ENCODE peak calls at places on chromosomes 16 and 17, in five cellular contexts. One of them, this sample, is unnamed.

GRCh38 chr17:12282056-12282455 is 261.4 kb downstream of the MAP2K4 start:
- DNase-seq in stimulated activated CD8-positive, alpha-beta memory T cell treated with anti-CD3 and anti-CD28 coated beads, Interleukin-4, amount 100 ng/mL, for 24 hours: no peak
- DNase-seq in activated naive CD8-positive, alpha-beta T cell treated with anti-CD3 and anti-CD28 coated beads for 36 hours: no peak
- DNase-seq in COR-L47: no peak
- DNase-seq in left cardiac atrium: no peak
- DNase-seq in this sample: no peak

GRCh38 chr17:51397361-51398127 is 137.2 kb downstream of the UTP18 start:
- DNase-seq in left cardiac atrium: no peak
- DNase-seq in COR-L47: no peak
- DNase-seq in stimulated activated CD8-positive, alpha-beta memory T cell treated with anti-CD3 and anti-CD28 coated beads, Interleukin-4, amount 100 ng/mL, for 24 hours: no peak
- DNase-seq in activated naive CD8-positive, alpha-beta T cell treated with anti-CD3 and anti-CD28 coated beads for 36 hours: no peak
- DNase-seq in this sample: no peak

GRCh38 chr16:10754941-10755340 is 11.3 kb downstream of the NUBP1 start:
- DNase-seq in COR-L47: no peak
- DNase-seq in activated naive CD8-positive, alpha-beta T cell treated with anti-CD3 and anti-CD28 coated beads for 36 hours: no peak
- DNase-seq in left cardiac atrium: no peak
- DNase-seq in stimulated activated CD8-positive, alpha-beta memory T cell treated with anti-CD3 and anti-CD28 coated beads, Interleukin-4, amount 100 ng/mL, for 24 hours: no peak
- DNase-seq in this sample: no peak

GRCh38 chr17:58918072-58918471 is 162.4 kb downstream of the PPM1E start:
- DNase-seq in COR-L47: peak
- DNase-seq in stimulated activated CD8-positive, alpha-beta memory T cell treated with anti-CD3 and anti-CD28 coated beads, Interleukin-4, amount 100 ng/mL, for 24 hours: no peak
- DNase-seq in left cardiac atrium: no peak
- DNase-seq in activated naive CD8-positive, alpha-beta T cell treated with anti-CD3 and anti-CD28 coated beads for 36 hours: no peak
- DNase-seq in this sample: peak

GRCh38 chr17:31499771-31500554 is 108.5 kb downstream of the RAB11FIP4 start:
- DNase-seq in left cardiac atrium: no peak
- DNase-seq in COR-L47: no peak
- DNase-seq in activated naive CD8-positive, alpha-beta T cell treated with anti-CD3 and anti-CD28 coated beads for 36 hours: peak
- DNase-seq in stimulated activated CD8-positive, alpha-beta memory T cell treated with anti-CD3 and anti-CD28 coated beads, Interleukin-4, amount 100 ng/mL, for 24 hours: no peak
- DNase-seq in this sample: no peak

GRCh38 chr16:89744813-89745212 is 23.5 kb downstream of the ZNF276 start:
- DNase-seq in stimulated activated CD8-positive, alpha-beta memory T cell treated with anti-CD3 and anti-CD28 coated beads, Interleukin-4, amount 100 ng/mL, for 24 hours: no peak
- DNase-seq in left cardiac atrium: peak
- DNase-seq in activated naive CD8-positive, alpha-beta T cell treated with anti-CD3 and anti-CD28 coated beads for 36 hours: no peak
- DNase-seq in COR-L47: no peak
- DNase-seq in this sample: no peak

GRCh38 chr17:74519951-74520553 is 11.2 kb downstream of the CD300LB start:
- DNase-seq in COR-L47: no peak
- DNase-seq in stimulated activated CD8-positive, alpha-beta memory T cell treated with anti-CD3 and anti-CD28 coated beads, Interleukin-4, amount 100 ng/mL, for 24 hours: no peak
- DNase-seq in left cardiac atrium: no peak
- DNase-seq in activated naive CD8-positive, alpha-beta T cell treated with anti-CD3 and anti-CD28 coated beads for 36 hours: no peak
- DNase-seq in this sample: no peak

GRCh38 chr17:65664696-65665095 is 103.2 kb upstream of the AXIN2 start:
- DNase-seq in COR-L47: no peak
- DNase-seq in activated naive CD8-positive, alpha-beta T cell treated with anti-CD3 and anti-CD28 coated beads for 36 hours: no peak
- DNase-seq in stimulated activated CD8-positive, alpha-beta memory T cell treated with anti-CD3 and anti-CD28 coated beads, Interleukin-4, amount 100 ng/mL, for 24 hours: no peak
- DNase-seq in left cardiac atrium: no peak
- DNase-seq in this sample: no peak

GRCh38 chr17:27256225-27257030 is 37.5 kb upstream of the WSB1 start:
- DNase-seq in COR-L47: no peak
- DNase-seq in stimulated activated CD8-positive, alpha-beta memory T cell treated with anti-CD3 and anti-CD28 coated beads, Interleukin-4, amount 100 ng/mL, for 24 hours: no peak
- DNase-seq in activated naive CD8-positive, alpha-beta T cell treated with anti-CD3 and anti-CD28 coated beads for 36 hours: no peak
- DNase-seq in left cardiac atrium: no peak
- DNase-seq in this sample: no peak

GRCh38 chr16:86918637-86919036 is 340.3 kb downstream of the FOXL1 start:
- DNase-seq in stimulated activated CD8-positive, alpha-beta memory T cell treated with anti-CD3 and anti-CD28 coated beads, Interleukin-4, amount 100 ng/mL, for 24 hours: no peak
- DNase-seq in COR-L47: no peak
- DNase-seq in activated naive CD8-positive, alpha-beta T cell treated with anti-CD3 and anti-CD28 coated beads for 36 hours: no peak
- DNase-seq in left cardiac atrium: no peak
- DNase-seq in this sample: no peak

GRCh38 chr17:77558846-77559626 is 399.5 kb upstream of the TNRC6C start:
- DNase-seq in stimulated activated CD8-positive, alpha-beta memory T cell treated with anti-CD3 and anti-CD28 coated beads, Interleukin-4, amount 100 ng/mL, for 24 hours: no peak
- DNase-seq in COR-L47: no peak
- DNase-seq in activated naive CD8-positive, alpha-beta T cell treated with anti-CD3 and anti-CD28 coated beads for 36 hours: no peak
- DNase-seq in left cardiac atrium: no peak
- DNase-seq in this sample: no peak

GRCh38 chr16:30924086-30924714 is 828 bp downstream of the FBXL19 start:
- DNase-seq in COR-L47: no peak
- DNase-seq in stimulated activated CD8-positive, alpha-beta memory T cell treated with anti-CD3 and anti-CD28 coated beads, Interleukin-4, amount 100 ng/mL, for 24 hours: no peak
- DNase-seq in left cardiac atrium: no peak
- DNase-seq in activated naive CD8-positive, alpha-beta T cell treated with anti-CD3 and anti-CD28 coated beads for 36 hours: no peak
- DNase-seq in this sample: no peak

GRCh38 chr16:12907670-12908233 is 6.4 kb downstream of the SHISA9 start:
- DNase-seq in stimulated activated CD8-positive, alpha-beta memory T cell treated with anti-CD3 and anti-CD28 coated beads, Interleukin-4, amount 100 ng/mL, for 24 hours: no peak
- DNase-seq in left cardiac atrium: no peak
- DNase-seq in COR-L47: no peak
- DNase-seq in activated naive CD8-positive, alpha-beta T cell treated with anti-CD3 and anti-CD28 coated beads for 36 hours: no peak
- DNase-seq in this sample: no peak

GRCh38 chr17:68048996-68049395 is 13.5 kb downstream of the KPNA2 start:
- DNase-seq in left cardiac atrium: no peak
- DNase-seq in COR-L47: no peak
- DNase-seq in activated naive CD8-positive, alpha-beta T cell treated with anti-CD3 and anti-CD28 coated beads for 36 hours: no peak
- DNase-seq in stimulated activated CD8-positive, alpha-beta memory T cell treated with anti-CD3 and anti-CD28 coated beads, Interleukin-4, amount 100 ng/mL, for 24 hours: no peak
- DNase-seq in this sample: no peak

GRCh38 chr16:59090501-59090900 is 356.4 kb upstream of the GOT2 start:
- DNase-seq in left cardiac atrium: no peak
- DNase-seq in stimulated activated CD8-positive, alpha-beta memory T cell treated with anti-CD3 and anti-CD28 coated beads, Interleukin-4, amount 100 ng/mL, for 24 hours: no peak
- DNase-seq in activated naive CD8-positive, alpha-beta T cell treated with anti-CD3 and anti-CD28 coated beads for 36 hours: no peak
- DNase-seq in COR-L47: no peak
- DNase-seq in this sample: no peak

GRCh38 chr17:75835315-75835987 is 8.8 kb downstream of the UNC13D start:
- DNase-seq in activated naive CD8-positive, alpha-beta T cell treated with anti-CD3 and anti-CD28 coated beads for 36 hours: no peak
- DNase-seq in left cardiac atrium: peak
- DNase-seq in stimulated activated CD8-positive, alpha-beta memory T cell treated with anti-CD3 and anti-CD28 coated beads, Interleukin-4, amount 100 ng/mL, for 24 hours: no peak
- DNase-seq in COR-L47: no peak
- DNase-seq in this sample: peak

GRCh38 chr17:28746611-28747045 is 2.8 kb downstream of the TRAF4 start:
- DNase-seq in COR-L47: peak
- DNase-seq in activated naive CD8-positive, alpha-beta T cell treated with anti-CD3 and anti-CD28 coated beads for 36 hours: no peak
- DNase-seq in stimulated activated CD8-positive, alpha-beta memory T cell treated with anti-CD3 and anti-CD28 coated beads, Interleukin-4, amount 100 ng/mL, for 24 hours: no peak
- DNase-seq in left cardiac atrium: no peak
- DNase-seq in this sample: peak

GRCh38 chr16:2983706-2984136 is 3.5 kb upstream of the PKMYT1 start:
- DNase-seq in stimulated activated CD8-positive, alpha-beta memory T cell treated with anti-CD3 and anti-CD28 coated beads, Interleukin-4, amount 100 ng/mL, for 24 hours: peak
- DNase-seq in COR-L47: peak
- DNase-seq in activated naive CD8-positive, alpha-beta T cell treated with anti-CD3 and anti-CD28 coated beads for 36 hours: peak
- DNase-seq in left cardiac atrium: peak
- DNase-seq in this sample: peak

GRCh38 chr16:51326131-51326856 is 175.2 kb upstream of the SALL1 start:
- DNase-seq in left cardiac atrium: no peak
- DNase-seq in activated naive CD8-positive, alpha-beta T cell treated with anti-CD3 and anti-CD28 coated beads for 36 hours: no peak
- DNase-seq in stimulated activated CD8-positive, alpha-beta memory T cell treated with anti-CD3 and anti-CD28 coated beads, Interleukin-4, amount 100 ng/mL, for 24 hours: no peak
- DNase-seq in COR-L47: no peak
- DNase-seq in this sample: no peak

GRCh38 chr17:40297511-40297910 is 9.8 kb downstream of the CDC6 start:
- DNase-seq in activated naive CD8-positive, alpha-beta T cell treated with anti-CD3 and anti-CD28 coated beads for 36 hours: no peak
- DNase-seq in COR-L47: no peak
- DNase-seq in stimulated activated CD8-positive, alpha-beta memory T cell treated with anti-CD3 and anti-CD28 coated beads, Interleukin-4, amount 100 ng/mL, for 24 hours: no peak
- DNase-seq in left cardiac atrium: no peak
- DNase-seq in this sample: no peak

GRCh38 chr17:27475070-27475673 is 18.9 kb downstream of the KSR1 start:
- DNase-seq in COR-L47: no peak
- DNase-seq in activated naive CD8-positive, alpha-beta T cell treated with anti-CD3 and anti-CD28 coated beads for 36 hours: peak
- DNase-seq in stimulated activated CD8-positive, alpha-beta memory T cell treated with anti-CD3 and anti-CD28 coated beads, Interleukin-4, amount 100 ng/mL, for 24 hours: no peak
- DNase-seq in left cardiac atrium: no peak
- DNase-seq in this sample: no peak

GRCh38 chr16:30875881-30876791 is 17.7 kb downstream of the BCL7C start:
- DNase-seq in left cardiac atrium: no peak
- DNase-seq in stimulated activated CD8-positive, alpha-beta memory T cell treated with anti-CD3 and anti-CD28 coated beads, Interleukin-4, amount 100 ng/mL, for 24 hours: no peak
- DNase-seq in activated naive CD8-positive, alpha-beta T cell treated with anti-CD3 and anti-CD28 coated beads for 36 hours: peak
- DNase-seq in COR-L47: peak
- DNase-seq in this sample: peak

GRCh38 chr16:1424028-1424427 is 3.5 kb upstream of the UQCC4 start:
- DNase-seq in left cardiac atrium: no peak
- DNase-seq in stimulated activated CD8-positive, alpha-beta memory T cell treated with anti-CD3 and anti-CD28 coated beads, Interleukin-4, amount 100 ng/mL, for 24 hours: no peak
- DNase-seq in COR-L47: no peak
- DNase-seq in activated naive CD8-positive, alpha-beta T cell treated with anti-CD3 and anti-CD28 coated beads for 36 hours: no peak
- DNase-seq in this sample: no peak

GRCh38 chr17:29617481-29618271 is 5.0 kb downstream of the CORO6 start:
- DNase-seq in left cardiac atrium: peak
- DNase-seq in activated naive CD8-positive, alpha-beta T cell treated with anti-CD3 and anti-CD28 coated beads for 36 hours: peak
- DNase-seq in stimulated activated CD8-positive, alpha-beta memory T cell treated with anti-CD3 and anti-CD28 coated beads, Interleukin-4, amount 100 ng/mL, for 24 hours: peak
- DNase-seq in COR-L47: peak
- DNase-seq in this sample: peak

GRCh38 chr17:5126719-5127488 is 11.1 kb downstream of the USP6 start:
- DNase-seq in COR-L47: no peak
- DNase-seq in left cardiac atrium: no peak
- DNase-seq in stimulated activated CD8-positive, alpha-beta memory T cell treated with anti-CD3 and anti-CD28 coated beads, Interleukin-4, amount 100 ng/mL, for 24 hours: no peak
- DNase-seq in activated naive CD8-positive, alpha-beta T cell treated with anti-CD3 and anti-CD28 coated beads for 36 hours: no peak
- DNase-seq in this sample: no peak

GRCh38 chr16:71283612-71284011 is 5.6 kb downstream of the CMTR2 start:
- DNase-seq in stimulated activated CD8-positive, alpha-beta memory T cell treated with anti-CD3 and anti-CD28 coated beads, Interleukin-4, amount 100 ng/mL, for 24 hours: no peak
- DNase-seq in COR-L47: no peak
- DNase-seq in activated naive CD8-positive, alpha-beta T cell treated with anti-CD3 and anti-CD28 coated beads for 36 hours: no peak
- DNase-seq in left cardiac atrium: no peak
- DNase-seq in this sample: no peak

GRCh38 chr16:88347656-88348376 is 34.9 kb upstream of the ZNF469 start:
- DNase-seq in stimulated activated CD8-positive, alpha-beta memory T cell treated with anti-CD3 and anti-CD28 coated beads, Interleukin-4, amount 100 ng/mL, for 24 hours: no peak
- DNase-seq in activated naive CD8-positive, alpha-beta T cell treated with anti-CD3 and anti-CD28 coated beads for 36 hours: peak
- DNase-seq in COR-L47: no peak
- DNase-seq in left cardiac atrium: peak
- DNase-seq in this sample: no peak

GRCh38 chr17:55601874-55602364 is 90.7 kb upstream of the SMIM36 start:
- DNase-seq in stimulated activated CD8-positive, alpha-beta memory T cell treated with anti-CD3 and anti-CD28 coated beads, Interleukin-4, amount 100 ng/mL, for 24 hours: no peak
- DNase-seq in left cardiac atrium: no peak
- DNase-seq in COR-L47: peak
- DNase-seq in activated naive CD8-positive, alpha-beta T cell treated with anti-CD3 and anti-CD28 coated beads for 36 hours: no peak
- DNase-seq in this sample: peak

GRCh38 chr16:9437115-9437514 is 345.7 kb downstream of the HAPSTR1 start:
- DNase-seq in left cardiac atrium: no peak
- DNase-seq in COR-L47: no peak
- DNase-seq in stimulated activated CD8-positive, alpha-beta memory T cell treated with anti-CD3 and anti-CD28 coated beads, Interleukin-4, amount 100 ng/mL, for 24 hours: no peak
- DNase-seq in activated naive CD8-positive, alpha-beta T cell treated with anti-CD3 and anti-CD28 coated beads for 36 hours: no peak
- DNase-seq in this sample: no peak

GRCh38 chr16:26993988-26994387 is 72.7 kb upstream of the C16orf82 start:
- DNase-seq in left cardiac atrium: no peak
- DNase-seq in stimulated activated CD8-positive, alpha-beta memory T cell treated with anti-CD3 and anti-CD28 coated beads, Interleukin-4, amount 100 ng/mL, for 24 hours: no peak
- DNase-seq in activated naive CD8-positive, alpha-beta T cell treated with anti-CD3 and anti-CD28 coated beads for 36 hours: no peak
- DNase-seq in COR-L47: no peak
- DNase-seq in this sample: no peak

GRCh38 chr17:76384987-76385891 is 830 bp downstream of the SPHK1 start:
- DNase-seq in stimulated activated CD8-positive, alpha-beta memory T cell treated with anti-CD3 and anti-CD28 coated beads, Interleukin-4, amount 100 ng/mL, for 24 hours: no peak
- DNase-seq in COR-L47: no peak
- DNase-seq in left cardiac atrium: peak
- DNase-seq in activated naive CD8-positive, alpha-beta T cell treated with anti-CD3 and anti-CD28 coated beads for 36 hours: peak
- DNase-seq in this sample: no peak

GRCh38 chr17:8964801-8965393 is 610 bp downstream of the PIK3R5 start:
- DNase-seq in COR-L47: no peak
- DNase-seq in stimulated activated CD8-positive, alpha-beta memory T cell treated with anti-CD3 and anti-CD28 coated beads, Interleukin-4, amount 100 ng/mL, for 24 hours: no peak
- DNase-seq in left cardiac atrium: no peak
- DNase-seq in activated naive CD8-positive, alpha-beta T cell treated with anti-CD3 and anti-CD28 coated beads for 36 hours: peak
- DNase-seq in this sample: no peak

GRCh38 chr17:2222901-2223616 is 80.5 kb downstream of the SMG6 start:
- DNase-seq in activated naive CD8-positive, alpha-beta T cell treated with anti-CD3 and anti-CD28 coated beads for 36 hours: peak
- DNase-seq in left cardiac atrium: peak
- DNase-seq in COR-L47: no peak
- DNase-seq in stimulated activated CD8-positive, alpha-beta memory T cell treated with anti-CD3 and anti-CD28 coated beads, Interleukin-4, amount 100 ng/mL, for 24 hours: peak
- DNase-seq in this sample: no peak

GRCh38 chr17:77779711-77780539 is 178.6 kb upstream of the TNRC6C start:
- DNase-seq in stimulated activated CD8-positive, alpha-beta memory T cell treated with anti-CD3 and anti-CD28 coated beads, Interleukin-4, amount 100 ng/mL, for 24 hours: no peak
- DNase-seq in COR-L47: no peak
- DNase-seq in activated naive CD8-positive, alpha-beta T cell treated with anti-CD3 and anti-CD28 coated beads for 36 hours: no peak
- DNase-seq in left cardiac atrium: peak
- DNase-seq in this sample: no peak

GRCh38 chr17:38915639-38915995 is 9.8 kb upstream of the LASP1NB start:
- DNase-seq in stimulated activated CD8-positive, alpha-beta memory T cell treated with anti-CD3 and anti-CD28 coated beads, Interleukin-4, amount 100 ng/mL, for 24 hours: no peak
- DNase-seq in activated naive CD8-positive, alpha-beta T cell treated with anti-CD3 and anti-CD28 coated beads for 36 hours: no peak
- DNase-seq in COR-L47: no peak
- DNase-seq in left cardiac atrium: no peak
- DNase-seq in this sample: no peak

GRCh38 chr16:85402910-85403692 is 210.0 kb upstream of the GSE1 start:
- DNase-seq in stimulated activated CD8-positive, alpha-beta memory T cell treated with anti-CD3 and anti-CD28 coated beads, Interleukin-4, amount 100 ng/mL, for 24 hours: no peak
- DNase-seq in left cardiac atrium: peak
- DNase-seq in COR-L47: no peak
- DNase-seq in activated naive CD8-positive, alpha-beta T cell treated with anti-CD3 and anti-CD28 coated beads for 36 hours: peak
- DNase-seq in this sample: no peak

GRCh38 chr16:16164244-16164643 is 59.0 kb downstream of the ABCC6 start:
- DNase-seq in left cardiac atrium: no peak
- DNase-seq in COR-L47: no peak
- DNase-seq in activated naive CD8-positive, alpha-beta T cell treated with anti-CD3 and anti-CD28 coated beads for 36 hours: no peak
- DNase-seq in stimulated activated CD8-positive, alpha-beta memory T cell treated with anti-CD3 and anti-CD28 coated beads, Interleukin-4, amount 100 ng/mL, for 24 hours: no peak
- DNase-seq in this sample: no peak

GRCh38 chr17:354651-355556 is 2.3 kb upstream of the RPH3AL start:
- DNase-seq in activated naive CD8-positive, alpha-beta T cell treated with anti-CD3 and anti-CD28 coated beads for 36 hours: no peak
- DNase-seq in COR-L47: no peak
- DNase-seq in left cardiac atrium: no peak
- DNase-seq in stimulated activated CD8-positive, alpha-beta memory T cell treated with anti-CD3 and anti-CD28 coated beads, Interleukin-4, amount 100 ng/mL, for 24 hours: no peak
- DNase-seq in this sample: no peak

GRCh38 chr17:3602499-3602898 is 6.7 kb downstream of the TRPV1 start:
- DNase-seq in stimulated activated CD8-positive, alpha-beta memory T cell treated with anti-CD3 and anti-CD28 coated beads, Interleukin-4, amount 100 ng/mL, for 24 hours: no peak
- DNase-seq in COR-L47: no peak
- DNase-seq in activated naive CD8-positive, alpha-beta T cell treated with anti-CD3 and anti-CD28 coated beads for 36 hours: peak
- DNase-seq in left cardiac atrium: peak
- DNase-seq in this sample: no peak

This sample was measured in NCI-H1092 treated with DMSO at 0.1 percent for 48 hours.